ENCODE peak calls at places on chromosome 3, in eight cellular contexts. One of them, this sample, is unnamed.

GRCh38 chr3:18127864-18128185 is 297.3 kb downstream of the SATB1 start:
- DNase-seq in stimulated activated CD4-positive, alpha-beta T cell treated with anti-CD3 and anti-CD28 coated beads, TNF-alpha, amount 100 ng/mL, for 4 hours: no peak
- DNase-seq in T-cell: no peak
- DNase-seq in GM03348: no peak
- DNase-seq in activated T-helper 1 cell treated with Interleukin-2 at 50 U/mL for 16 hours: no peak
- DNase-seq in HFFc6: no peak
- DNase-seq in NCI-H1092 treated with DMSO at 0.1 percent for 48 hours: no peak
- DNase-seq in AG09319: no peak
- DNase-seq in this sample: no peak

GRCh38 chr3:189349772-189350171 is 178.0 kb downstream of the TPRG1 start:
- DNase-seq in activated T-helper 1 cell treated with Interleukin-2 at 50 U/mL for 16 hours: no peak
- DNase-seq in NCI-H1092 treated with DMSO at 0.1 percent for 48 hours: no peak
- DNase-seq in T-cell: no peak
- DNase-seq in stimulated activated CD4-positive, alpha-beta T cell treated with anti-CD3 and anti-CD28 coated beads, TNF-alpha, amount 100 ng/mL, for 4 hours: no peak
- DNase-seq in GM03348: peak
- DNase-seq in HFFc6: no peak
- DNase-seq in AG09319: no peak
- DNase-seq in this sample: no peak

GRCh38 chr3:32009101-32009500 is 27.6 kb downstream of the ZNF860 start:
- DNase-seq in AG09319: no peak
- DNase-seq in T-cell: no peak
- DNase-seq in HFFc6: no peak
- DNase-seq in GM03348: no peak
- DNase-seq in NCI-H1092 treated with DMSO at 0.1 percent for 48 hours: no peak
- DNase-seq in activated T-helper 1 cell treated with Interleukin-2 at 50 U/mL for 16 hours: no peak
- DNase-seq in stimulated activated CD4-positive, alpha-beta T cell treated with anti-CD3 and anti-CD28 coated beads, TNF-alpha, amount 100 ng/mL, for 4 hours: no peak
- DNase-seq in this sample: no peak

GRCh38 chr3:180612363-180612762 is 10.4 kb downstream of the TTC14 start:
- DNase-seq in GM03348: no peak
- DNase-seq in stimulated activated CD4-positive, alpha-beta T cell treated with anti-CD3 and anti-CD28 coated beads, TNF-alpha, amount 100 ng/mL, for 4 hours: no peak
- DNase-seq in AG09319: no peak
- DNase-seq in HFFc6: no peak
- DNase-seq in NCI-H1092 treated with DMSO at 0.1 percent for 48 hours: no peak
- DNase-seq in T-cell: no peak
- DNase-seq in activated T-helper 1 cell treated with Interleukin-2 at 50 U/mL for 16 hours: no peak
- DNase-seq in this sample: no peak

GRCh38 chr3:102979682-102980378 is 545.0 kb downstream of the ZPLD1 start:
- DNase-seq in NCI-H1092 treated with DMSO at 0.1 percent for 48 hours: no peak
- DNase-seq in T-cell: no peak
- DNase-seq in stimulated activated CD4-positive, alpha-beta T cell treated with anti-CD3 and anti-CD28 coated beads, TNF-alpha, amount 100 ng/mL, for 4 hours: no peak
- DNase-seq in GM03348: peak
- DNase-seq in HFFc6: peak
- DNase-seq in AG09319: peak
- DNase-seq in activated T-helper 1 cell treated with Interleukin-2 at 50 U/mL for 16 hours: no peak
- DNase-seq in this sample: no peak

GRCh38 chr3:152376351-152377183 is 107.8 kb downstream of the MBNL1 start:
- DNase-seq in AG09319: no peak
- DNase-seq in activated T-helper 1 cell treated with Interleukin-2 at 50 U/mL for 16 hours: no peak
- DNase-seq in T-cell: no peak
- DNase-seq in GM03348: no peak
- DNase-seq in NCI-H1092 treated with DMSO at 0.1 percent for 48 hours: no peak
- DNase-seq in HFFc6: peak
- DNase-seq in stimulated activated CD4-positive, alpha-beta T cell treated with anti-CD3 and anti-CD28 coated beads, TNF-alpha, amount 100 ng/mL, for 4 hours: no peak
- DNase-seq in this sample: no peak

GRCh38 chr3:127479449-127479848 is 111.1 kb downstream of the TPRA1 start:
- DNase-seq in activated T-helper 1 cell treated with Interleukin-2 at 50 U/mL for 16 hours: no peak
- DNase-seq in stimulated activated CD4-positive, alpha-beta T cell treated with anti-CD3 and anti-CD28 coated beads, TNF-alpha, amount 100 ng/mL, for 4 hours: no peak
- DNase-seq in NCI-H1092 treated with DMSO at 0.1 percent for 48 hours: peak
- DNase-seq in GM03348: no peak
- DNase-seq in AG09319: no peak
- DNase-seq in HFFc6: no peak
- DNase-seq in T-cell: no peak
- DNase-seq in this sample: no peak

GRCh38 chr3:37218206-37218605 is 43.8 kb upstream of the LRRFIP2 start:
- DNase-seq in stimulated activated CD4-positive, alpha-beta T cell treated with anti-CD3 and anti-CD28 coated beads, TNF-alpha, amount 100 ng/mL, for 4 hours: no peak
- DNase-seq in NCI-H1092 treated with DMSO at 0.1 percent for 48 hours: peak
- DNase-seq in activated T-helper 1 cell treated with Interleukin-2 at 50 U/mL for 16 hours: no peak
- DNase-seq in T-cell: no peak
- DNase-seq in GM03348: no peak
- DNase-seq in HFFc6: no peak
- DNase-seq in AG09319: no peak
- DNase-seq in this sample: peak

GRCh38 chr3:13072239-13073041 is 789 bp downstream of the IQSEC1 start:
- DNase-seq in T-cell: no peak
- DNase-seq in NCI-H1092 treated with DMSO at 0.1 percent for 48 hours: peak
- DNase-seq in stimulated activated CD4-positive, alpha-beta T cell treated with anti-CD3 and anti-CD28 coated beads, TNF-alpha, amount 100 ng/mL, for 4 hours: no peak
- DNase-seq in GM03348: no peak
- DNase-seq in activated T-helper 1 cell treated with Interleukin-2 at 50 U/mL for 16 hours: no peak
- DNase-seq in HFFc6: no peak
- DNase-seq in AG09319: no peak
- DNase-seq in this sample: no peak

GRCh38 chr3:105967117-105967516 is 98.3 kb upstream of the CBLB start:
- DNase-seq in NCI-H1092 treated with DMSO at 0.1 percent for 48 hours: no peak
- DNase-seq in T-cell: no peak
- DNase-seq in GM03348: peak
- DNase-seq in HFFc6: no peak
- DNase-seq in stimulated activated CD4-positive, alpha-beta T cell treated with anti-CD3 and anti-CD28 coated beads, TNF-alpha, amount 100 ng/mL, for 4 hours: no peak
- DNase-seq in AG09319: peak
- DNase-seq in activated T-helper 1 cell treated with Interleukin-2 at 50 U/mL for 16 hours: no peak
- DNase-seq in this sample: no peak

This sample was measured in NCI-H2029 treated with DMSO at 0.1 percent for 48 hours.